ENCODE peak calls at places on chromosomes 7 and 10, in five cellular contexts. One of them, this sample, is unnamed. For H3K4me1, the result is how much of the 10 kb centered on the place peaks cover.

GRCh38 chr10:71316081-71316785 is 2.8 kb upstream of the SLC29A3 start:
- DNase-seq in SK-N-SH: no peak
- DNase-seq in transverse colon: no peak
- DNase-seq in HCT116: no peak
- DNase-seq in endothelial cell of umbilical vein: peak
- DNase-seq in this sample: no peak

GRCh38 chr7:30594055-30594539 is 581 bp upstream of the GARS1 start:
- DNase-seq in SK-N-SH: peak
- DNase-seq in transverse colon: peak
- DNase-seq in HCT116: no peak
- DNase-seq in endothelial cell of umbilical vein: no peak
- DNase-seq in this sample: no peak

GRCh38 chr7:133562617-133563016 is 309.7 kb downstream of the EXOC4 start:
- DNase-seq in SK-N-SH: no peak
- DNase-seq in transverse colon: no peak
- DNase-seq in HCT116: no peak
- DNase-seq in endothelial cell of umbilical vein: no peak
- DNase-seq in this sample: no peak

GRCh38 chr10:70816220-70816894 is 609 bp downstream of the SGPL1 start:
- DNase-seq in SK-N-SH: peak
- DNase-seq in transverse colon: peak
- DNase-seq in HCT116: peak
- DNase-seq in endothelial cell of umbilical vein: peak
- DNase-seq in this sample: no peak

GRCh38 chr7:3955751-3956696 is 655.0 kb downstream of the SDK1 start:
- DNase-seq in SK-N-SH: no peak
- DNase-seq in transverse colon: peak
- DNase-seq in HCT116: no peak
- DNase-seq in endothelial cell of umbilical vein: peak
- DNase-seq in this sample: no peak

GRCh38 chr10:30125484-30125883 is 66.1 kb upstream of the JCAD start:
- DNase-seq in SK-N-SH: no peak
- DNase-seq in transverse colon: no peak
- DNase-seq in HCT116: no peak
- DNase-seq in endothelial cell of umbilical vein: no peak
- DNase-seq in this sample: no peak

GRCh38 chr10:49621561-49621960 is 7.7 kb downstream of the CHAT start:
- DNase-seq in SK-N-SH: no peak
- DNase-seq in transverse colon: no peak
- DNase-seq in HCT116: no peak
- DNase-seq in endothelial cell of umbilical vein: no peak
- DNase-seq in this sample: no peak

GRCh38 chr7:40918701-40919271 is 784.0 kb downstream of the SUGCT start:
- DNase-seq in SK-N-SH: no peak
- DNase-seq in transverse colon: no peak
- DNase-seq in HCT116: no peak
- DNase-seq in endothelial cell of umbilical vein: no peak
- DNase-seq in this sample: no peak

GRCh38 chr7:83947260-83947659 is 247.3 kb downstream of the SEMA3A start:
- DNase-seq in SK-N-SH: peak
- DNase-seq in transverse colon: peak
- DNase-seq in HCT116: peak
- DNase-seq in endothelial cell of umbilical vein: no peak
- DNase-seq in this sample: no peak

GRCh38 chr10:122329416-122329815 is 45.1 kb upstream of the PLEKHA1 start:
- DNase-seq in SK-N-SH: no peak
- DNase-seq in transverse colon: no peak
- DNase-seq in HCT116: no peak
- DNase-seq in endothelial cell of umbilical vein: no peak
- DNase-seq in this sample: peak

GRCh38 chr10:33341638-33342037 is 7.2 kb upstream of the NRP1 start:
- DNase-seq in SK-N-SH: no peak
- DNase-seq in transverse colon: no peak
- DNase-seq in HCT116: no peak
- DNase-seq in endothelial cell of umbilical vein: peak
- DNase-seq in this sample: no peak

GRCh38 chr7:127667751-127668530 is 15.9 kb downstream of the SND1 start:
- DNase-seq in SK-N-SH: no peak
- DNase-seq in transverse colon: no peak
- DNase-seq in HCT116: no peak
- DNase-seq in endothelial cell of umbilical vein: peak
- DNase-seq in this sample: no peak

GRCh38 chr7:97973206-97973658 is 16.8 kb downstream of the OCM2 start:
- DNase-seq in SK-N-SH: peak
- DNase-seq in transverse colon: no peak
- DNase-seq in HCT116: peak
- DNase-seq in endothelial cell of umbilical vein: no peak
- DNase-seq in this sample: no peak

GRCh38 chr7:27161721-27162547 is 3.4 kb downstream of the HOXA9 start:
- DNase-seq in SK-N-SH: no peak
- DNase-seq in transverse colon: peak
- DNase-seq in HCT116: no peak
- DNase-seq in endothelial cell of umbilical vein: no peak
- DNase-seq in this sample: no peak

GRCh38 chr7:99576251-99576650 is 17.8 kb downstream of the ZNF655 start:
- DNase-seq in SK-N-SH: no peak
- DNase-seq in transverse colon: no peak
- DNase-seq in HCT116: no peak
- DNase-seq in endothelial cell of umbilical vein: no peak
- DNase-seq in this sample: no peak

GRCh38 chr10:85420501-85421191 is 945.9 kb downstream of the GRID1 start:
- DNase-seq in SK-N-SH: no peak
- DNase-seq in transverse colon: no peak
- DNase-seq in HCT116: no peak
- DNase-seq in endothelial cell of umbilical vein: no peak
- DNase-seq in this sample: no peak

GRCh38 chr10:126429275-126429674 is 41.0 kb upstream of the ADAM12 start:
- DNase-seq in SK-N-SH: no peak
- DNase-seq in transverse colon: no peak
- DNase-seq in HCT116: no peak
- DNase-seq in endothelial cell of umbilical vein: no peak
- DNase-seq in this sample: no peak

GRCh38 chr7:128783143-128783799 is 7.7 kb upstream of the OPN1SW start:
- DNase-seq in SK-N-SH: peak
- DNase-seq in transverse colon: peak
- DNase-seq in HCT116: peak
- DNase-seq in endothelial cell of umbilical vein: peak
- DNase-seq in this sample: no peak

GRCh38 chr10:70369498-70370018 is 12.9 kb downstream of the LRRC20 start:
- DNase-seq in SK-N-SH: no peak
- DNase-seq in transverse colon: no peak
- DNase-seq in HCT116: no peak
- DNase-seq in endothelial cell of umbilical vein: no peak
- DNase-seq in this sample: no peak

GRCh38 chr10:100904903-100905302 is 7.9 kb upstream of the SLF2 start:
- DNase-seq in SK-N-SH: no peak
- DNase-seq in transverse colon: peak
- DNase-seq in HCT116: no peak
- DNase-seq in endothelial cell of umbilical vein: no peak
- DNase-seq in this sample: no peak

GRCh38 chr7:34133356-34133982 is 228.1 kb downstream of the BMPER start:
- DNase-seq in SK-N-SH: peak
- DNase-seq in transverse colon: no peak
- DNase-seq in HCT116: no peak
- DNase-seq in endothelial cell of umbilical vein: no peak
- DNase-seq in this sample: no peak

GRCh38 chr7:100407285-100408180 is 21.0 kb downstream of the ZCWPW1 start:
- DNase-seq in SK-N-SH: peak
- DNase-seq in transverse colon: no peak
- DNase-seq in HCT116: peak
- DNase-seq in endothelial cell of umbilical vein: peak
- DNase-seq in this sample: no peak

GRCh38 chr7:129218514-129219036 is 6.3 kb upstream of the AHCYL2 start:
- DNase-seq in SK-N-SH: peak
- DNase-seq in transverse colon: peak
- DNase-seq in HCT116: peak
- DNase-seq in endothelial cell of umbilical vein: peak
- DNase-seq in this sample: no peak

DNA sequence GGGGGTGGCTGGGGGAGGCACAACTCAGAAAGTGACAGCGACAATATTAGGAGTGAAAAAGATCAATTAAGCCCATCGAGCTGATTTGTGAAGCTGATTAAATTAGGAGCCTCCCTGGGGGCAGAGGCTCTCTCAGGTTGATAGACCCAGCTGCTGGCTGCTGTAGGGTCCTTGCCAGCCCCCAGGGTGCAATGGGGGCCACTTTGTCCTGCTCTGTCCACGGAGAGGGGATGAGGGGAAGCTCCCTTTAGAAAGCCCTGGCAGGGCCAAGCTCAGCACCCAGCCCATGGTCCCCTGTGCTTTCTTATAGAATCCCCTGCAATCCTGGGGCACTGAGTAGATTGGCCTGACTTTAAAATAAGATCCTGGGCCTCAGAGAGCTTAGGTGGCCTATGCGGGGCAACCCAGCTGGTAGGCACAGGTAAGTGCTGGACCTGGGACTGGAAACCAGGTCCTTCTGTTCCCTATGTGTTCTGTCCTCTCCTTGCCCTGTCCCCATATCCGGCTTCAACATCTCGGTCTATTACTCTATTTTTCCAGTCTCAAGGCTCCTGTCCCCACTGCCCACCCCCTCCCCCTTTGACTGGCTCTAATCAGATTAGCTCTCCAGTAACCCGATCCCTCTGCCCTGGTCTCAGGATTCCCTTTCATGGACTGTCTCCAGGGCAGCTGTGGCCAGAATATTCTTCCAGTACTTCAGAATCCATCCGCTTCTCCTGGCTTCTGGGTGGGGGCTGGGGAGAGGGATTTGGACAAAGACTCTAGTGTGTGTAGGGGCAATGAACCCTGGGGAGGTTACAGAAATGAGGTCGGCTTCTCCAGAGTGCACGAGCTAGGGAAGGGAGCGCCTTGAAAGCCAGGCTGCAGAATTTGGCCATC is 259.6 kb downstream of the RPS24 start:
- DNase-seq in SK-N-SH: peak
- DNase-seq in transverse colon: no peak
- DNase-seq in HCT116: no peak
- DNase-seq in endothelial cell of umbilical vein: no peak
- DNase-seq in this sample: no peak
- H3K27ac ChIP-seq in SK-N-SH: peak
- H3K27ac ChIP-seq in transverse colon: no peak
- H3K27ac ChIP-seq in HCT116: no peak
- H3K27ac ChIP-seq in endothelial cell of umbilical vein: no peak
- H3K27ac ChIP-seq in this sample: no peak

GRCh38 chr7:149284850-149285580 is 23.0 kb downstream of the ZNF783 start:
- DNase-seq in SK-N-SH: peak
- DNase-seq in transverse colon: peak
- DNase-seq in HCT116: peak
- DNase-seq in endothelial cell of umbilical vein: peak
- DNase-seq in this sample: peak
- TF ChIP-seq POLR2AphosphoS5 in SK-N-SH: peak
- TF ChIP-seq POLR2AphosphoS5 in transverse colon: peak
- TF ChIP-seq POLR2AphosphoS5 in HCT116: no peak
- TF ChIP-seq POLR2AphosphoS5 in endothelial cell of umbilical vein: peak
- TF ChIP-seq POLR2AphosphoS5 in this sample: peak

DNA sequence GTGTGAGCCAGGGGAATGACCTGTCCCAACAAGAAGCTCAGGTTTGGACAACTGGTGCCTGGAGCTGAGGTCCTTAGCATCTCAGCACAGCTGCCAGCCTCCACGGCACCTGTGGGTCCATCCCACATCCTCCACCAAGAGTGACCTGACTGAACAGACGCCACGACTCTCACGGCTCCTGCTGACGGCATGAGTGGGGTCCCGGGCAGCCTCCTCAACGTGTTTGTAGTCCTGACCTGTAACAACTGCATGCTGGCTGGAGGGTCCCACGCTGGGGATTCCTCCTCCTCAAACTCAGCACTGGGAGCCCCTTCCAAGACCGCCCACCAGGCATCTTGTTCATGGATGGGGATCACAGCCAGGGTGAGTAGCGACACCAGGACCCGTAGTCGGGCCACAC is 36.2 kb downstream of the FAM20C start:
- DNase-seq in SK-N-SH: no peak
- DNase-seq in transverse colon: no peak
- DNase-seq in HCT116: no peak
- DNase-seq in endothelial cell of umbilical vein: no peak
- DNase-seq in this sample: no peak
- H3K4me1 ChIP-seq in SK-N-SH: under half
- H3K4me1 ChIP-seq in transverse colon: half or more
- H3K4me1 ChIP-seq in HCT116: under half
- H3K4me1 ChIP-seq in endothelial cell of umbilical vein: under half
- H3K4me1 ChIP-seq in this sample: under half

GRCh38 chr10:308101-308500 is 172.8 kb downstream of the ZMYND11 start:
- DNase-seq in SK-N-SH: no peak
- DNase-seq in transverse colon: no peak
- DNase-seq in HCT116: no peak
- DNase-seq in endothelial cell of umbilical vein: no peak
- DNase-seq in this sample: no peak
- H3K27ac ChIP-seq in SK-N-SH: no peak
- H3K27ac ChIP-seq in transverse colon: no peak
- H3K27ac ChIP-seq in HCT116: no peak
- H3K27ac ChIP-seq in endothelial cell of umbilical vein: no peak
- H3K27ac ChIP-seq in this sample: no peak

This sample was measured in vagina.